ENCODE peak calls at places on chromosomes 3 and 15, in seven cellular contexts. U, O, L, P, T, W and M are unnamed samples.
A peak's percentile ranks its signal among the peaks of the same experiment; 100 is the strongest.

GRCh38 chr3:151265866-151266265 is 12.5 kb downstream of the P2RY14 start:
- DNase-seq in U (peak; percentile 56), O (no peak), L (no peak), P (no peak), T (no peak), W (no peak), M (no peak)

GRCh38 chr3:169764453-169765280 is at the start of gene TERC:
- DNase-seq in U (peak; percentile 83), O (peak; percentile 92), L (peak; percentile 89), P (peak; percentile 95), T (peak; percentile 72), W (peak; percentile 81), M (peak; percentile 65)

GRCh38 chr15:73996939-73997338 is 2.4 kb downstream of the PML start:
- DNase-seq in U (peak; percentile 68), O (no peak), L (no peak), P (peak; percentile 67), T (no peak), W (no peak), M (no peak)

GRCh38 chr3:37671000-37671483 is 190.6 kb upstream of the CTDSPL start:
- DNase-seq in U (no peak), O (no peak), L (no peak), P (no peak), T (no peak), W (no peak), M (no peak)

GRCh38 chr3:112776000-112776399 is 70.7 kb downstream of the CD200R1L start:
- DNase-seq in U (peak; percentile 28), O (no peak), L (no peak), P (peak; percentile 70), T (no peak), W (no peak), M (no peak)

GRCh38 chr3:53071882-53072431 is 26.1 kb upstream of the SFMBT1 start:
- DNase-seq in U (no peak), O (no peak), L (no peak), P (no peak), T (no peak), W (no peak), M (no peak)

GRCh38 chr3:63654931-63655330 is 2.5 kb downstream of the SNTN start:
- DNase-seq in U (no peak), O (no peak), L (no peak), P (no peak), T (no peak), W (no peak), M (no peak)

GRCh38 chr3:38549082-38549481 is 52.9 kb downstream of the EXOG start:
- DNase-seq in U (no peak), O (no peak), L (no peak), P (no peak), T (no peak), W (no peak), M (no peak)

GRCh38 chr3:29153811-29154210 is 127.1 kb upstream of the RBMS3 start:
- DNase-seq in U (peak; percentile 49), O (no peak), L (no peak), P (no peak), T (no peak), W (no peak), M (no peak)

GRCh38 chr3:106688463-106688862 is 688.8 kb upstream of the CCDC54 start:
- DNase-seq in U (peak; percentile 0), O (peak; percentile 54), L (no peak), P (peak; percentile 92), T (no peak), W (no peak), M (no peak)

GRCh38 chr3:170523248-170523647 is 62.6 kb downstream of the SLC7A14 start:
- DNase-seq in U (peak; percentile 11), O (no peak), L (no peak), P (peak; percentile 16), T (no peak), W (no peak), M (no peak)

GRCh38 chr15:71701808-71702207 is 108.5 kb upstream of the NR2E3 start:
- DNase-seq in U (no peak), O (no peak), L (no peak), P (no peak), T (no peak), W (no peak), M (no peak)

GRCh38 chr3:62361824-62362223 is 11.5 kb downstream of the FEZF2 start:
- DNase-seq in U (no peak), O (no peak), L (no peak), P (no peak), T (no peak), W (no peak), M (no peak)

GRCh38 chr3:111073186-111073585 is 1.6 kb downstream of the NECTIN3 start:
- DNase-seq in U (no peak), O (no peak), L (no peak), P (peak; percentile 43), T (no peak), W (no peak), M (no peak)

GRCh38 chr15:58987036-58987435 is 427 bp upstream of the RNF111 start:
- DNase-seq in U (no peak), O (no peak), L (no peak), P (peak; percentile 0), T (no peak), W (no peak), M (no peak)

GRCh38 chr15:78438595-78439285 is 724 bp downstream of the IREB2 start:
- DNase-seq in U (peak; percentile 64), O (no peak), L (no peak), P (peak; percentile 28), T (peak; percentile 40), W (peak; percentile 12), M (no peak)

GRCh38 chr3:142586803-142587406 is 8.4 kb upstream of the ATR start:
- DNase-seq in U (peak; percentile 77), O (no peak), L (no peak), P (peak; percentile 89), T (peak; percentile 28), W (peak; percentile 24), M (no peak)

GRCh38 chr3:29186131-29186599 is 94.7 kb upstream of the RBMS3 start:
- DNase-seq in U (no peak), O (no peak), L (no peak), P (peak; percentile 28), T (no peak), W (no peak), M (no peak)

GRCh38 chr15:85910796-85911195 is 116.1 kb upstream of the KLHL25 start:
- DNase-seq in U (no peak), O (no peak), L (no peak), P (no peak), T (no peak), W (no peak), M (no peak)

GRCh38 chr3:117752984-117753717 is 1043.6 kb downstream of the TUSC7 start:
- DNase-seq in U (no peak), O (no peak), L (no peak), P (no peak), T (no peak), W (no peak), M (no peak)

GRCh38 chr3:36864180-36865053 is 80.4 kb downstream of the TRANK1 start:
- DNase-seq in U (peak; percentile 26), O (no peak), L (no peak), P (no peak), T (no peak), W (no peak), M (no peak)

GRCh38 chr15:35886765-35887164 is 340.8 kb upstream of the DPH6 start:
- DNase-seq in U (no peak), O (no peak), L (no peak), P (peak; percentile 38), T (no peak), W (no peak), M (no peak)

GRCh38 chr3:140068512-140068911 is 133.5 kb downstream of the CLSTN2 start:
- DNase-seq in U (no peak), O (no peak), L (no peak), P (no peak), T (no peak), W (no peak), M (no peak)

DNA sequence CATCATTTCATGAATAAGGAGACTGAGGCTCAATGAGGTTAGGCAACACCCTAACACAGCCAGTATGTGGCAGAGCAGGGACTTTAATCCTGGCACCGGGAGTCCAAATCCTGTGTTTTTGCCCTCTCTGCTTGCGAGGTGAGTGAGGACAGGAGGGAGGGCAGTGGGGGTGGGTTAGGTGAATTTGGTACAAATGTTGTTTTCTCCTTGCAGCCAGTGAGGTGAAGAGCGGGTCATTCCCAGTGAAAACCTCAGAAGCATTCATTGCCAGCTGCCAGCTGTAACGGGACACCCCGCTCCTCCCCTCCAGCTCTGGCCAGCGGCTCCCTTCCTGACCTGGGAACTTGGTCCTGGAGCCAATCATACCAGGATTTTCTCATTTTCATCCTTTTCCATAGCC is 45.7 kb upstream of the RAB6B start:
- DNase-seq in U (no peak), O (no peak), L (no peak), P (peak; percentile 84), T (no peak), W (no peak), M (no peak)
- TF ChIP-seq CTCF in U (no peak), O (no peak), L (no peak), P (peak; percentile 8), T (no peak), W (no peak), M (no peak)

DNA sequence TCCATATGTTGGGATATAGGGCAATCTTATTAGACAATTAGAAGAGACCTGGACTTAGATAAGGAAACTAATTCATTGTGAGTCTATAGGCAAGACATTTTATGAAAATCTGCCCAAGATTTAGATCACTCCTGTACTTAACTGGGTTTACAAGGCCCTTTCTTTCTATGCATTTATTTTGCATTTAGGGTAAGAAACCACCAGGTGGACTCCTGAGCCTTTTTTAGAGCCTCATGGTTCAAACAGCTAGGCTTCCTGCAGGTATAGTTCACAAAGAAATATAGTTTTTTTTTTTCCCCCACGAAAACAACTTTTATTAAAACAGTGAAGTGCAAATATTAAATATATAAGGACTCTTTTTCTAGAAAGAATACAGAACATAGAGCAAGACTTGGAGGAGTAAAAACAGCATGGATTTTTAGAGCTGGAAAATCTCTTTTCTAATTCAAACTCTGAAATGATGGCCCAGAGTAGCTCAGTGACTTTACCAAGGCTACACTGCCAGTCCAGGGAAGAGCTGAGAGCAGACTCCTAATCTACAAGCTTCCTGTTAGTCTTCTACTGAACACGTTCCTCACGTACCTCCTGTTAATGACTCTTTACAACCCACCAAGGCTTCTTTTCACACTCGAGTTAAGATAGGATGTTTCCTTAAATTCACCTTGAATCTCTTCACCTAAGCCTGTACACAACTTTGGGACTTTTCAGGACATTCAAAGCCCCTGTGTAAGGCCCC is 401.0 kb upstream of the ATP11B start:
- DNase-seq in U (peak; percentile 8), O (no peak), L (no peak), P (no peak), T (no peak), W (no peak), M (no peak)
- TF ChIP-seq CTCF in U (no peak), O (no peak), L (no peak), P (no peak), T (peak; percentile 40), W (peak; percentile 11), M (no peak)

GRCh38 chr3:81666502-81667121 is 94.8 kb downstream of the GBE1 start:
- DNase-seq in U (peak; percentile 27), O (no peak), L (no peak), P (peak; percentile 39), T (no peak), W (no peak), M (no peak)
- TF ChIP-seq CTCF in U (peak; percentile 18), O (peak; percentile 80), L (peak; percentile 83), P (peak; percentile 67), T (peak; percentile 76), W (peak; percentile 62), M (peak; percentile 31)

DNA sequence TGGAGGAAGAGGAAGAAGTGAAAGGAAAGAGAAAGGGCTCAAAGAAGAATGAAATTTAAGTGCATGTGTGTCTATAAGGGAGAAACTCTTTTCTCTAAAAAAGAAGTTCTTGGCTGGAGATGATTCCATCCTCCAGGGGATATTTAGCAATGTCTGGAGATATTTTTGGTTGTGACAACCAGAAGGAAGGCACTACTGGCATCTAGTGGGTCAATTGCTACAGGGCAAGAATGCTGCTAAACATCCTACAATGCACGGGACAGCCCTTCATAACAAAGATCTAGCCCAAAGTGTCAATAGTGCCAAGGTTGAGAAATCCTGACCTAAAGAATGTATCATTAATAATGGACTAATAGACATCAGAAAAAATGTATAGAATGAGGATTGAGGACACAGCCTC is 57.4 kb upstream of the ST3GAL6 start:
- DNase-seq in U (peak; percentile 33), O (no peak), L (no peak), P (peak; percentile 32), T (no peak), W (no peak), M (no peak)
- TF ChIP-seq CTCF in U (peak; percentile 3), O (peak; percentile 9), L (no peak), P (peak; percentile 22), T (no peak), W (no peak), M (no peak)